ENCODE peak calls at places on chromosome 12, in six cellular contexts. One of them, this sample, is unnamed.

GRCh38 chr12:52443966-52444365 is 8.0 kb downstream of the KRT6B start:
- DNase-seq in effector memory CD4-positive, alpha-beta T cell: no peak
- DNase-seq in CD8-positive, alpha-beta memory T cell: no peak
- DNase-seq in prostate gland: no peak
- DNase-seq in fibroblast of lung: no peak
- DNase-seq in heart left ventricle: no peak
- DNase-seq in this sample: no peak

GRCh38 chr12:12685305-12685704 is 10.7 kb downstream of the GPR19 start:
- DNase-seq in effector memory CD4-positive, alpha-beta T cell: no peak
- DNase-seq in CD8-positive, alpha-beta memory T cell: no peak
- DNase-seq in prostate gland: no peak
- DNase-seq in fibroblast of lung: no peak
- DNase-seq in heart left ventricle: no peak
- DNase-seq in this sample: no peak

GRCh38 chr12:99619389-99620158 is 28.0 kb upstream of the GARIN6 start:
- DNase-seq in effector memory CD4-positive, alpha-beta T cell: no peak
- DNase-seq in CD8-positive, alpha-beta memory T cell: no peak
- DNase-seq in prostate gland: no peak
- DNase-seq in fibroblast of lung: peak; percentile 39
- DNase-seq in heart left ventricle: no peak
- DNase-seq in this sample: peak; percentile 17

GRCh38 chr12:40892528-40892927 is 200.3 kb downstream of the CNTN1 start:
- DNase-seq in effector memory CD4-positive, alpha-beta T cell: no peak
- DNase-seq in CD8-positive, alpha-beta memory T cell: no peak
- DNase-seq in prostate gland: no peak
- DNase-seq in fibroblast of lung: no peak
- DNase-seq in heart left ventricle: no peak
- DNase-seq in this sample: no peak

GRCh38 chr12:57242691-57243454 is 8.1 kb downstream of the STAC3 start:
- DNase-seq in effector memory CD4-positive, alpha-beta T cell: no peak
- DNase-seq in CD8-positive, alpha-beta memory T cell: peak; percentile 74
- DNase-seq in prostate gland: no peak
- DNase-seq in fibroblast of lung: peak; percentile 43
- DNase-seq in heart left ventricle: peak; percentile 82
- DNase-seq in this sample: peak; percentile 90

GRCh38 chr12:946212-946611 is 3.3 kb downstream of the RAD52 start:
- DNase-seq in effector memory CD4-positive, alpha-beta T cell: no peak
- DNase-seq in CD8-positive, alpha-beta memory T cell: no peak
- DNase-seq in prostate gland: no peak
- DNase-seq in fibroblast of lung: no peak
- DNase-seq in heart left ventricle: no peak
- DNase-seq in this sample: no peak

GRCh38 chr12:109277899-109278762 is 31.0 kb downstream of the FOXN4 start:
- DNase-seq in effector memory CD4-positive, alpha-beta T cell: no peak
- DNase-seq in CD8-positive, alpha-beta memory T cell: no peak
- DNase-seq in prostate gland: peak; percentile 23
- DNase-seq in fibroblast of lung: peak; percentile 41
- DNase-seq in heart left ventricle: no peak
- DNase-seq in this sample: no peak

GRCh38 chr12:32395031-32395430 is 4.3 kb upstream of the FGD4 start:
- DNase-seq in effector memory CD4-positive, alpha-beta T cell: no peak
- DNase-seq in CD8-positive, alpha-beta memory T cell: no peak
- DNase-seq in prostate gland: no peak
- DNase-seq in fibroblast of lung: no peak
- DNase-seq in heart left ventricle: no peak
- DNase-seq in this sample: no peak

GRCh38 chr12:91874086-91874865 is 271.4 kb downstream of the BTG1 start:
- DNase-seq in effector memory CD4-positive, alpha-beta T cell: no peak
- DNase-seq in CD8-positive, alpha-beta memory T cell: no peak
- DNase-seq in prostate gland: no peak
- DNase-seq in fibroblast of lung: no peak
- DNase-seq in heart left ventricle: no peak
- DNase-seq in this sample: no peak

GRCh38 chr12:111359231-111359913 is 9.5 kb downstream of the PHETA1 start:
- DNase-seq in effector memory CD4-positive, alpha-beta T cell: no peak
- DNase-seq in CD8-positive, alpha-beta memory T cell: no peak
- DNase-seq in prostate gland: no peak
- DNase-seq in fibroblast of lung: no peak
- DNase-seq in heart left ventricle: no peak
- DNase-seq in this sample: no peak

GRCh38 chr12:11875414-11875935 is 195.3 kb upstream of the BCL2L14 start:
- DNase-seq in effector memory CD4-positive, alpha-beta T cell: no peak
- DNase-seq in CD8-positive, alpha-beta memory T cell: no peak
- DNase-seq in prostate gland: no peak
- DNase-seq in fibroblast of lung: peak; percentile 40
- DNase-seq in heart left ventricle: no peak
- DNase-seq in this sample: no peak

GRCh38 chr12:121278450-121279375 is 17.8 kb downstream of the CAMKK2 start:
- DNase-seq in effector memory CD4-positive, alpha-beta T cell: no peak
- DNase-seq in CD8-positive, alpha-beta memory T cell: no peak
- DNase-seq in prostate gland: no peak
- DNase-seq in fibroblast of lung: peak; percentile 56
- DNase-seq in heart left ventricle: peak; percentile 82
- DNase-seq in this sample: no peak

GRCh38 chr12:67524861-67525499 is 123.6 kb upstream of the DYRK2 start:
- DNase-seq in effector memory CD4-positive, alpha-beta T cell: no peak
- DNase-seq in CD8-positive, alpha-beta memory T cell: no peak
- DNase-seq in prostate gland: no peak
- DNase-seq in fibroblast of lung: no peak
- DNase-seq in heart left ventricle: no peak
- DNase-seq in this sample: no peak

GRCh38 chr12:25423355-25423754 is 129.7 kb downstream of the LMNTD1 start:
- DNase-seq in effector memory CD4-positive, alpha-beta T cell: no peak
- DNase-seq in CD8-positive, alpha-beta memory T cell: no peak
- DNase-seq in prostate gland: no peak
- DNase-seq in fibroblast of lung: no peak
- DNase-seq in heart left ventricle: no peak
- DNase-seq in this sample: no peak

GRCh38 chr12:17216156-17216555 is 610.2 kb upstream of the LMO3 start:
- DNase-seq in effector memory CD4-positive, alpha-beta T cell: no peak
- DNase-seq in CD8-positive, alpha-beta memory T cell: no peak
- DNase-seq in prostate gland: no peak
- DNase-seq in fibroblast of lung: no peak
- DNase-seq in heart left ventricle: no peak
- DNase-seq in this sample: no peak

GRCh38 chr12:4107436-4107878 is 166.1 kb upstream of the CCND2 start:
- DNase-seq in effector memory CD4-positive, alpha-beta T cell: peak; percentile 49
- DNase-seq in CD8-positive, alpha-beta memory T cell: peak; percentile 80
- DNase-seq in prostate gland: peak; percentile 29
- DNase-seq in fibroblast of lung: peak; percentile 72
- DNase-seq in heart left ventricle: no peak
- DNase-seq in this sample: peak; percentile 31

GRCh38 chr12:110754101-110754793 is 11.6 kb upstream of the PPP1CC start:
- DNase-seq in effector memory CD4-positive, alpha-beta T cell: no peak
- DNase-seq in CD8-positive, alpha-beta memory T cell: no peak
- DNase-seq in prostate gland: no peak
- DNase-seq in fibroblast of lung: no peak
- DNase-seq in heart left ventricle: no peak
- DNase-seq in this sample: no peak

GRCh38 chr12:128365831-128366231 is 98.9 kb downstream of the TMEM132C start:
- DNase-seq in effector memory CD4-positive, alpha-beta T cell: no peak
- DNase-seq in CD8-positive, alpha-beta memory T cell: no peak
- DNase-seq in prostate gland: no peak
- DNase-seq in fibroblast of lung: no peak
- DNase-seq in heart left ventricle: no peak
- DNase-seq in this sample: no peak

GRCh38 chr12:61029516-61029915 is 1230.7 kb upstream of the USP15 start:
- DNase-seq in effector memory CD4-positive, alpha-beta T cell: no peak
- DNase-seq in CD8-positive, alpha-beta memory T cell: no peak
- DNase-seq in prostate gland: no peak
- DNase-seq in fibroblast of lung: no peak
- DNase-seq in heart left ventricle: no peak
- DNase-seq in this sample: no peak

GRCh38 chr12:69792533-69792932 is 32.5 kb upstream of the MYRFL start:
- DNase-seq in effector memory CD4-positive, alpha-beta T cell: no peak
- DNase-seq in CD8-positive, alpha-beta memory T cell: no peak
- DNase-seq in prostate gland: no peak
- DNase-seq in fibroblast of lung: no peak
- DNase-seq in heart left ventricle: no peak
- DNase-seq in this sample: no peak

GRCh38 chr12:107684990-107685359 is 624 bp upstream of the PWP1 start:
- DNase-seq in effector memory CD4-positive, alpha-beta T cell: no peak
- DNase-seq in CD8-positive, alpha-beta memory T cell: no peak
- DNase-seq in prostate gland: no peak
- DNase-seq in fibroblast of lung: peak; percentile 29
- DNase-seq in heart left ventricle: no peak
- DNase-seq in this sample: peak; percentile 48

GRCh38 chr12:27517532-27517931 is 6.5 kb upstream of the PPFIBP1 start:
- DNase-seq in effector memory CD4-positive, alpha-beta T cell: no peak
- DNase-seq in CD8-positive, alpha-beta memory T cell: no peak
- DNase-seq in prostate gland: no peak
- DNase-seq in fibroblast of lung: no peak
- DNase-seq in heart left ventricle: no peak
- DNase-seq in this sample: no peak

GRCh38 chr12:115632323-115632722 is 645.2 kb downstream of the MED13L start:
- DNase-seq in effector memory CD4-positive, alpha-beta T cell: no peak
- DNase-seq in CD8-positive, alpha-beta memory T cell: no peak
- DNase-seq in prostate gland: peak; percentile 11
- DNase-seq in fibroblast of lung: peak; percentile 35
- DNase-seq in heart left ventricle: no peak
- DNase-seq in this sample: no peak

GRCh38 chr12:54562720-54563356 is 13.4 kb downstream of the PDE1B start:
- DNase-seq in effector memory CD4-positive, alpha-beta T cell: no peak
- DNase-seq in CD8-positive, alpha-beta memory T cell: no peak
- DNase-seq in prostate gland: peak; percentile 13
- DNase-seq in fibroblast of lung: no peak
- DNase-seq in heart left ventricle: no peak
- DNase-seq in this sample: no peak

GRCh38 chr12:54558759-54559158 is 9.4 kb downstream of the PDE1B start:
- DNase-seq in effector memory CD4-positive, alpha-beta T cell: no peak
- DNase-seq in CD8-positive, alpha-beta memory T cell: no peak
- DNase-seq in prostate gland: no peak
- DNase-seq in fibroblast of lung: no peak
- DNase-seq in heart left ventricle: no peak
- DNase-seq in this sample: no peak

GRCh38 chr12:54563787-54564186 is 14.4 kb downstream of the PDE1B start:
- DNase-seq in effector memory CD4-positive, alpha-beta T cell: no peak
- DNase-seq in CD8-positive, alpha-beta memory T cell: no peak
- DNase-seq in prostate gland: no peak
- DNase-seq in fibroblast of lung: no peak
- DNase-seq in heart left ventricle: no peak
- DNase-seq in this sample: no peak

GRCh38 chr12:54560374-54560858 is 11.0 kb downstream of the PDE1B start:
- DNase-seq in effector memory CD4-positive, alpha-beta T cell: peak; percentile 77
- DNase-seq in CD8-positive, alpha-beta memory T cell: peak; percentile 77
- DNase-seq in prostate gland: peak; percentile 73
- DNase-seq in fibroblast of lung: peak; percentile 63
- DNase-seq in heart left ventricle: peak; percentile 94
- DNase-seq in this sample: no peak

DNA sequence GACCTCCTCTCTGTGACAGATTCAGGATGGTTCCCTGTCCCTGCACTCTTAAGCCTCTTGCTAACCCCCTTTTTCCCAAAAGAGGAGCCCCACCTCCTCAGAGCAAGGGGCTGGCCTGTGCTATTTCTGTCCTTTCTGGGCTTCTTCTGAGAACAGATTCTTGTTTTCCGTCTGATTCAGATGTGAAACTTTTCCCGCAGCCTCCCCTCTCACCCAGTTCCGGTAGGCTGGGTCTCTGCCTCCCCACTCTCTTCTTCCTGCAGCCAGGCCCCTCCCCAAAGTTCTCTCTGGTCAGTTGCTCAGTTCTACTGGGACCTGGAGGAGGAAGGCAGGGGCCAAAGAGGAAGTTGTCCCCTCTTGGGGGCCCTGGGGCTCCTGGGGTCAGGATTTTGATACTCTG is 11.8 kb downstream of the PDE1B start:
- DNase-seq in effector memory CD4-positive, alpha-beta T cell: no peak
- DNase-seq in CD8-positive, alpha-beta memory T cell: no peak
- DNase-seq in prostate gland: no peak
- DNase-seq in fibroblast of lung: no peak
- DNase-seq in heart left ventricle: no peak
- DNase-seq in this sample: no peak
- H3K4me3 ChIP-seq in effector memory CD4-positive, alpha-beta T cell: peak overlapping the region; percentile 63
- H3K4me3 ChIP-seq in CD8-positive, alpha-beta memory T cell: peak overlapping the region; percentile 67
- H3K4me3 ChIP-seq in prostate gland: peak overlapping the region; percentile 8
- H3K4me3 ChIP-seq in fibroblast of lung: no peak overlapping the region
- H3K4me3 ChIP-seq in heart left ventricle: peak overlapping the region; percentile 49
- H3K4me3 ChIP-seq in this sample: no peak overlapping the region

GRCh38 chr12:34392741-34393085 is 370.4 kb downstream of the ALG10 start:
- DNase-seq in effector memory CD4-positive, alpha-beta T cell: no peak
- DNase-seq in CD8-positive, alpha-beta memory T cell: peak; percentile 35
- DNase-seq in prostate gland: no peak
- DNase-seq in fibroblast of lung: no peak
- DNase-seq in heart left ventricle: peak; percentile 42
- DNase-seq in this sample: no peak

GRCh38 chr12:34390846-34391700 is 368.8 kb downstream of the ALG10 start:
- DNase-seq in effector memory CD4-positive, alpha-beta T cell: no peak
- DNase-seq in CD8-positive, alpha-beta memory T cell: peak; percentile 20
- DNase-seq in prostate gland: no peak
- DNase-seq in fibroblast of lung: no peak
- DNase-seq in heart left ventricle: peak; percentile 40
- DNase-seq in this sample: no peak

GRCh38 chr12:34393086-34393820 is 371.0 kb downstream of the ALG10 start:
- DNase-seq in effector memory CD4-positive, alpha-beta T cell: no peak
- DNase-seq in CD8-positive, alpha-beta memory T cell: peak; percentile 40
- DNase-seq in prostate gland: no peak
- DNase-seq in fibroblast of lung: no peak
- DNase-seq in heart left ventricle: peak; percentile 50
- DNase-seq in this sample: no peak

GRCh38 chr12:34390171-34390841 is 368.0 kb downstream of the ALG10 start:
- DNase-seq in effector memory CD4-positive, alpha-beta T cell: no peak
- DNase-seq in CD8-positive, alpha-beta memory T cell: peak; percentile 43
- DNase-seq in prostate gland: no peak
- DNase-seq in fibroblast of lung: no peak
- DNase-seq in heart left ventricle: peak; percentile 27
- DNase-seq in this sample: no peak

GRCh38 chr12:34391771-34392581 is 369.7 kb downstream of the ALG10 start:
- DNase-seq in effector memory CD4-positive, alpha-beta T cell: no peak
- DNase-seq in CD8-positive, alpha-beta memory T cell: peak; percentile 41
- DNase-seq in prostate gland: no peak
- DNase-seq in fibroblast of lung: no peak
- DNase-seq in heart left ventricle: peak; percentile 60
- DNase-seq in this sample: no peak
- H3K9me3 ChIP-seq in effector memory CD4-positive, alpha-beta T cell: peaks cover 1% of the 10 kb centered on the region
- H3K9me3 ChIP-seq in CD8-positive, alpha-beta memory T cell: no peaks in the 10 kb centered on the region
- H3K9me3 ChIP-seq in prostate gland: no peaks in the 10 kb centered on the region
- H3K9me3 ChIP-seq in fibroblast of lung: no peaks in the 10 kb centered on the region
- H3K9me3 ChIP-seq in heart left ventricle: no peaks in the 10 kb centered on the region
- H3K9me3 ChIP-seq in this sample: no peaks in the 10 kb centered on the region

GRCh38 chr12:130776857-130777339 is 60.8 kb upstream of the RIMBP2 start:
- DNase-seq in effector memory CD4-positive, alpha-beta T cell: no peak
- DNase-seq in CD8-positive, alpha-beta memory T cell: no peak
- DNase-seq in prostate gland: no peak
- DNase-seq in fibroblast of lung: no peak
- DNase-seq in heart left ventricle: no peak
- DNase-seq in this sample: no peak
- H3K4me3 ChIP-seq in effector memory CD4-positive, alpha-beta T cell: peak overlapping the region; percentile 45
- H3K4me3 ChIP-seq in CD8-positive, alpha-beta memory T cell: peak overlapping the region; percentile 70
- H3K4me3 ChIP-seq in prostate gland: no peak overlapping the region
- H3K4me3 ChIP-seq in fibroblast of lung: no peak overlapping the region
- H3K4me3 ChIP-seq in heart left ventricle: peak overlapping the region; percentile 6
- H3K4me3 ChIP-seq in this sample: no peak overlapping the region

DNA sequence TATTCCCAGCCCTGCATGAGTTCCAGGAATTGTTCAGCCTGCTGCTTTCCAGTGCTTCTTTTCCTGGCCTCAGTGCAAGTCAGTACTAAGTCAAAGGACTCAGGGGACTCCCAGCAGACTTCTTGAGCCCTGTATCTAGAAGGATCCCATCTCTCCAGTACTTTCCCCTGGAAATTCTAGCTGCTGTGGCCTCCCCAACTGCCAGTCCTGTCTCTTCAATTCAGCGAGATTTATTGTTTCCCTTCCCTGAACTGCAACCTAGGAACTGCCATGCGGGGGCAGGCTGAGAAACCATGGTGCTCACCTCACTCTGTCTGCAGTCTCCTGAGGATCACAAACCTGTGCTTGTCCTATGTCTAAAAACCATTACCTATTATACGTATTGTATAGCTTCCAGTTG is 31.8 kb downstream of the ZNF605 start:
- DNase-seq in effector memory CD4-positive, alpha-beta T cell: no peak
- DNase-seq in CD8-positive, alpha-beta memory T cell: no peak
- DNase-seq in prostate gland: no peak
- DNase-seq in fibroblast of lung: no peak
- DNase-seq in heart left ventricle: no peak
- DNase-seq in this sample: no peak
- H3K9me3 ChIP-seq in effector memory CD4-positive, alpha-beta T cell: peaks cover 70% of the 10 kb centered on the region
- H3K9me3 ChIP-seq in CD8-positive, alpha-beta memory T cell: peaks cover 66% of the 10 kb centered on the region
- H3K9me3 ChIP-seq in prostate gland: peaks cover 12% of the 10 kb centered on the region
- H3K9me3 ChIP-seq in fibroblast of lung: peaks cover 8% of the 10 kb centered on the region
- H3K9me3 ChIP-seq in heart left ventricle: peaks cover 69% of the 10 kb centered on the region
- H3K9me3 ChIP-seq in this sample: peaks cover 33% of the 10 kb centered on the region

This sample was measured in HAP-1.